ENCODE peak calls at places on chromosomes 16 and 17, in ten cellular contexts. One of them, this sample, is unnamed.

GRCh38 chr17:42541041-42541833 is 5.2 kb downstream of the NAGLU start:
- DNase-seq in testis: no peak
- DNase-seq in left ventricle myocardium inferior: no peak
- DNase-seq in substantia nigra: no peak
- DNase-seq in suprapubic skin: no peak
- DNase-seq in tibial nerve: no peak
- DNase-seq in CD4-positive, alpha-beta memory T cell: no peak
- DNase-seq in aorta: no peak
- DNase-seq in CD4-positive, alpha-beta T cell: no peak
- DNase-seq in lower lobe of right lung: no peak
- DNase-seq in this sample: no peak

GRCh38 chr17:58630883-58631522 is 60.8 kb downstream of the TEX14 start:
- DNase-seq in CD4-positive, alpha-beta memory T cell: no peak
- DNase-seq in lower lobe of right lung: peak
- DNase-seq in CD4-positive, alpha-beta T cell: no peak
- DNase-seq in tibial nerve: no peak
- DNase-seq in aorta: no peak
- DNase-seq in left ventricle myocardium inferior: no peak
- DNase-seq in suprapubic skin: no peak
- DNase-seq in testis: peak
- DNase-seq in substantia nigra: no peak
- DNase-seq in this sample: peak

GRCh38 chr17:66755101-66755943 is 79.6 kb upstream of the CACNG5 start:
- DNase-seq in CD4-positive, alpha-beta memory T cell: no peak
- DNase-seq in CD4-positive, alpha-beta T cell: no peak
- DNase-seq in testis: no peak
- DNase-seq in lower lobe of right lung: no peak
- DNase-seq in left ventricle myocardium inferior: no peak
- DNase-seq in suprapubic skin: no peak
- DNase-seq in substantia nigra: no peak
- DNase-seq in aorta: no peak
- DNase-seq in tibial nerve: no peak
- DNase-seq in this sample: no peak

GRCh38 chr17:37671813-37672544 is 28.7 kb upstream of the DDX52 start:
- DNase-seq in lower lobe of right lung: no peak
- DNase-seq in aorta: no peak
- DNase-seq in testis: no peak
- DNase-seq in substantia nigra: no peak
- DNase-seq in tibial nerve: no peak
- DNase-seq in CD4-positive, alpha-beta T cell: no peak
- DNase-seq in left ventricle myocardium inferior: no peak
- DNase-seq in suprapubic skin: no peak
- DNase-seq in CD4-positive, alpha-beta memory T cell: no peak
- DNase-seq in this sample: no peak

GRCh38 chr16:86196687-86197391 is 297.9 kb downstream of the IRF8 start:
- DNase-seq in CD4-positive, alpha-beta memory T cell: no peak
- DNase-seq in CD4-positive, alpha-beta T cell: no peak
- DNase-seq in suprapubic skin: peak
- DNase-seq in aorta: no peak
- DNase-seq in left ventricle myocardium inferior: no peak
- DNase-seq in tibial nerve: no peak
- DNase-seq in testis: no peak
- DNase-seq in substantia nigra: no peak
- DNase-seq in lower lobe of right lung: no peak
- DNase-seq in this sample: no peak

GRCh38 chr17:933168-934083 is 46.1 kb downstream of the NXN start:
- DNase-seq in CD4-positive, alpha-beta T cell: no peak
- DNase-seq in aorta: no peak
- DNase-seq in substantia nigra: no peak
- DNase-seq in left ventricle myocardium inferior: no peak
- DNase-seq in testis: peak
- DNase-seq in CD4-positive, alpha-beta memory T cell: no peak
- DNase-seq in suprapubic skin: no peak
- DNase-seq in lower lobe of right lung: peak
- DNase-seq in tibial nerve: no peak
- DNase-seq in this sample: peak

GRCh38 chr16:71672125-71672524 is 46.1 kb downstream of the MARVELD3 start:
- DNase-seq in testis: no peak
- DNase-seq in tibial nerve: no peak
- DNase-seq in left ventricle myocardium inferior: no peak
- DNase-seq in CD4-positive, alpha-beta T cell: no peak
- DNase-seq in suprapubic skin: no peak
- DNase-seq in CD4-positive, alpha-beta memory T cell: no peak
- DNase-seq in substantia nigra: no peak
- DNase-seq in lower lobe of right lung: no peak
- DNase-seq in aorta: no peak
- DNase-seq in this sample: no peak

GRCh38 chr16:66551362-66551761 is 1.0 kb upstream of the CKLF start:
- DNase-seq in substantia nigra: no peak
- DNase-seq in tibial nerve: no peak
- DNase-seq in CD4-positive, alpha-beta memory T cell: peak
- DNase-seq in testis: no peak
- DNase-seq in aorta: no peak
- DNase-seq in CD4-positive, alpha-beta T cell: peak
- DNase-seq in suprapubic skin: no peak
- DNase-seq in left ventricle myocardium inferior: no peak
- DNase-seq in lower lobe of right lung: peak
- DNase-seq in this sample: no peak

GRCh38 chr17:58279016-58279671 is 1.6 kb downstream of the MPO start:
- DNase-seq in CD4-positive, alpha-beta memory T cell: no peak
- DNase-seq in suprapubic skin: no peak
- DNase-seq in tibial nerve: no peak
- DNase-seq in left ventricle myocardium inferior: peak
- DNase-seq in aorta: peak
- DNase-seq in testis: peak
- DNase-seq in substantia nigra: no peak
- DNase-seq in CD4-positive, alpha-beta T cell: no peak
- DNase-seq in lower lobe of right lung: peak
- DNase-seq in this sample: no peak

GRCh38 chr16:12951392-12951791 is 50.0 kb downstream of the SHISA9 start:
- DNase-seq in tibial nerve: no peak
- DNase-seq in suprapubic skin: no peak
- DNase-seq in CD4-positive, alpha-beta T cell: no peak
- DNase-seq in CD4-positive, alpha-beta memory T cell: no peak
- DNase-seq in left ventricle myocardium inferior: no peak
- DNase-seq in substantia nigra: no peak
- DNase-seq in aorta: no peak
- DNase-seq in lower lobe of right lung: no peak
- DNase-seq in testis: no peak
- DNase-seq in this sample: no peak

GRCh38 chr16:27245276-27246231 is 23.0 kb downstream of the NSMCE1 start:
- DNase-seq in suprapubic skin: no peak
- DNase-seq in CD4-positive, alpha-beta memory T cell: no peak
- DNase-seq in aorta: peak
- DNase-seq in tibial nerve: no peak
- DNase-seq in left ventricle myocardium inferior: no peak
- DNase-seq in testis: peak
- DNase-seq in CD4-positive, alpha-beta T cell: no peak
- DNase-seq in lower lobe of right lung: peak
- DNase-seq in substantia nigra: no peak
- DNase-seq in this sample: no peak

GRCh38 chr17:45889579-45889978 is 4.8 kb upstream of the MAPT start:
- DNase-seq in suprapubic skin: no peak
- DNase-seq in substantia nigra: no peak
- DNase-seq in CD4-positive, alpha-beta T cell: no peak
- DNase-seq in testis: no peak
- DNase-seq in aorta: no peak
- DNase-seq in lower lobe of right lung: no peak
- DNase-seq in CD4-positive, alpha-beta memory T cell: no peak
- DNase-seq in tibial nerve: no peak
- DNase-seq in left ventricle myocardium inferior: no peak
- DNase-seq in this sample: no peak

GRCh38 chr17:73172252-73172651 is 7.4 kb downstream of the SSTR2 start:
- DNase-seq in substantia nigra: no peak
- DNase-seq in suprapubic skin: no peak
- DNase-seq in aorta: no peak
- DNase-seq in left ventricle myocardium inferior: no peak
- DNase-seq in tibial nerve: no peak
- DNase-seq in CD4-positive, alpha-beta T cell: no peak
- DNase-seq in lower lobe of right lung: no peak
- DNase-seq in testis: no peak
- DNase-seq in CD4-positive, alpha-beta memory T cell: no peak
- DNase-seq in this sample: no peak

GRCh38 chr16:85187886-85188285 is 75.6 kb upstream of the CIBAR2 start:
- DNase-seq in lower lobe of right lung: no peak
- DNase-seq in testis: no peak
- DNase-seq in aorta: no peak
- DNase-seq in left ventricle myocardium inferior: no peak
- DNase-seq in CD4-positive, alpha-beta T cell: no peak
- DNase-seq in substantia nigra: no peak
- DNase-seq in suprapubic skin: no peak
- DNase-seq in tibial nerve: no peak
- DNase-seq in CD4-positive, alpha-beta memory T cell: no peak
- DNase-seq in this sample: no peak
- H3K27ac ChIP-seq in lower lobe of right lung: no peak
- H3K27ac ChIP-seq in testis: no peak
- H3K27ac ChIP-seq in aorta: no peak
- H3K27ac ChIP-seq in left ventricle myocardium inferior: peak
- H3K27ac ChIP-seq in CD4-positive, alpha-beta T cell: no peak
- H3K27ac ChIP-seq in substantia nigra: no peak
- H3K27ac ChIP-seq in suprapubic skin: no peak
- H3K27ac ChIP-seq in tibial nerve: no peak
- H3K27ac ChIP-seq in CD4-positive, alpha-beta memory T cell: no peak
- H3K27ac ChIP-seq in this sample: no peak

GRCh38 chr16:75763250-75763649 is 37.0 kb upstream of the CPHXL start:
- DNase-seq in aorta: no peak
- DNase-seq in lower lobe of right lung: no peak
- DNase-seq in left ventricle myocardium inferior: no peak
- DNase-seq in substantia nigra: no peak
- DNase-seq in CD4-positive, alpha-beta T cell: no peak
- DNase-seq in tibial nerve: no peak
- DNase-seq in testis: no peak
- DNase-seq in CD4-positive, alpha-beta memory T cell: no peak
- DNase-seq in suprapubic skin: no peak
- DNase-seq in this sample: no peak
- H3K27ac ChIP-seq in aorta: no peak
- H3K27ac ChIP-seq in lower lobe of right lung: no peak
- H3K27ac ChIP-seq in left ventricle myocardium inferior: no peak
- H3K27ac ChIP-seq in substantia nigra: no peak
- H3K27ac ChIP-seq in CD4-positive, alpha-beta T cell: no peak
- H3K27ac ChIP-seq in tibial nerve: no peak
- H3K27ac ChIP-seq in testis: no peak
- H3K27ac ChIP-seq in CD4-positive, alpha-beta memory T cell: no peak
- H3K27ac ChIP-seq in suprapubic skin: no peak
- H3K27ac ChIP-seq in this sample: no peak

DNA sequence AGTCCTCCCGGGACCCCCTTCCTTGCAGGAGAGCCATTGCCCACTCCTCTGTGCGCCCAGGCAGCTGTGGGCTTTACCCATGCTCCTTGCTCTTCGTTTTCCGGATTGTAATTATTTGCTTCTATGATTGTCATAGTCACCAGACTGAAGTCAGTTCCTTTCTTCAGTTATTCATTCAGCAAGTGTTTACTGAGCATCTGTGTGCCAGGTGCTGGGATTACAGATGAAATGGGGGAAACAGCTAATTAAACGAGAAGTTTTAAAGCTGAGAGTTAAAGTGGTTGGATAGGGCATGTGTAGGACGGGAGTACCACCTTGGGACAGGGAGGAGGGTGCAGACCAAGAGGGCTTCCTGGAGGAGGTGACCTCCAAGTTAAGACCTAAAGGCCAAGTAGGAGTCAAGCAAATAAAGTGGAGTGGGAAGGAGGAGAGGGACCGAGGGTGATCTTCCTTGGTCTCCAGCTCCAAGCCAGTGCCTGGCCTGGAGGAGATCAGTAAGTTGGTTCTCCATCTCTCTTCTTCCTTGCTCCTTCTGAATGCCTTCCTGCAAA is 126.6 kb downstream of the OR1D5 start:
- DNase-seq in tibial nerve: no peak
- DNase-seq in testis: no peak
- DNase-seq in substantia nigra: no peak
- DNase-seq in lower lobe of right lung: no peak
- DNase-seq in CD4-positive, alpha-beta memory T cell: no peak
- DNase-seq in left ventricle myocardium inferior: no peak
- DNase-seq in aorta: no peak
- DNase-seq in CD4-positive, alpha-beta T cell: no peak
- DNase-seq in suprapubic skin: no peak
- DNase-seq in this sample: no peak
- H3K27ac ChIP-seq in tibial nerve: no peak
- H3K27ac ChIP-seq in testis: no peak
- H3K27ac ChIP-seq in substantia nigra: no peak
- H3K27ac ChIP-seq in lower lobe of right lung: no peak
- H3K27ac ChIP-seq in CD4-positive, alpha-beta memory T cell: no peak
- H3K27ac ChIP-seq in left ventricle myocardium inferior: no peak
- H3K27ac ChIP-seq in aorta: no peak
- H3K27ac ChIP-seq in CD4-positive, alpha-beta T cell: no peak
- H3K27ac ChIP-seq in suprapubic skin: no peak
- H3K27ac ChIP-seq in this sample: no peak

GRCh38 chr17:29661220-29661619 is 38.5 kb upstream of the CORO6 start:
- DNase-seq in left ventricle myocardium inferior: no peak
- DNase-seq in CD4-positive, alpha-beta T cell: no peak
- DNase-seq in CD4-positive, alpha-beta memory T cell: no peak
- DNase-seq in substantia nigra: no peak
- DNase-seq in lower lobe of right lung: no peak
- DNase-seq in aorta: no peak
- DNase-seq in tibial nerve: no peak
- DNase-seq in testis: no peak
- DNase-seq in suprapubic skin: no peak
- DNase-seq in this sample: no peak

GRCh38 chr17:29664743-29665479 is 42.2 kb upstream of the CORO6 start:
- DNase-seq in tibial nerve: no peak
- DNase-seq in substantia nigra: no peak
- DNase-seq in left ventricle myocardium inferior: no peak
- DNase-seq in CD4-positive, alpha-beta T cell: no peak
- DNase-seq in aorta: no peak
- DNase-seq in testis: no peak
- DNase-seq in CD4-positive, alpha-beta memory T cell: no peak
- DNase-seq in suprapubic skin: no peak
- DNase-seq in lower lobe of right lung: no peak
- DNase-seq in this sample: no peak

GRCh38 chr17:29667969-29668368 is 45.3 kb upstream of the CORO6 start:
- DNase-seq in aorta: no peak
- DNase-seq in lower lobe of right lung: no peak
- DNase-seq in left ventricle myocardium inferior: no peak
- DNase-seq in CD4-positive, alpha-beta T cell: no peak
- DNase-seq in testis: no peak
- DNase-seq in suprapubic skin: no peak
- DNase-seq in substantia nigra: no peak
- DNase-seq in tibial nerve: no peak
- DNase-seq in CD4-positive, alpha-beta memory T cell: no peak
- DNase-seq in this sample: no peak

GRCh38 chr17:29663155-29663554 is 40.4 kb upstream of the CORO6 start:
- DNase-seq in suprapubic skin: no peak
- DNase-seq in lower lobe of right lung: no peak
- DNase-seq in CD4-positive, alpha-beta memory T cell: no peak
- DNase-seq in CD4-positive, alpha-beta T cell: no peak
- DNase-seq in testis: no peak
- DNase-seq in left ventricle myocardium inferior: no peak
- DNase-seq in tibial nerve: no peak
- DNase-seq in substantia nigra: no peak
- DNase-seq in aorta: no peak
- DNase-seq in this sample: no peak

DNA sequence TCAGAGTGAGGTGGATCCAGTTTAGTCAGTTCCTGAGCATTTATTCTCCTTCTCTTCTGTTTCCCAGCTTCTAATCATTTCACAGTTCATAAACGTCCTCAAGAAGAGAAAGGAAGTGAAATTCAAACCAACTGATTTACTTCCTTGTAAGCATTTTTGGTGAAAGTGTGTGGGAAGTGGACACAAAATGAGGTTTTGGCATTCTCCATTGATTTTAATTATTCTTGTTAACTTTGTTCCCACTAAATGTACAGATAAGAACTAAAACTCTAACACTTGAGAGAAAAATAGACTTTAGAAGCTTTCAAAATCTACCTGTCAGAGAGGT is 42.7 kb upstream of the CORO6 start:
- DNase-seq in left ventricle myocardium inferior: no peak
- DNase-seq in lower lobe of right lung: no peak
- DNase-seq in CD4-positive, alpha-beta memory T cell: no peak
- DNase-seq in aorta: no peak
- DNase-seq in substantia nigra: no peak
- DNase-seq in testis: no peak
- DNase-seq in suprapubic skin: no peak
- DNase-seq in tibial nerve: no peak
- DNase-seq in CD4-positive, alpha-beta T cell: no peak
- DNase-seq in this sample: no peak
- H3K27ac ChIP-seq in left ventricle myocardium inferior: peak
- H3K27ac ChIP-seq in lower lobe of right lung: no peak
- H3K27ac ChIP-seq in CD4-positive, alpha-beta memory T cell: no peak
- H3K27ac ChIP-seq in aorta: no peak
- H3K27ac ChIP-seq in substantia nigra: no peak
- H3K27ac ChIP-seq in testis: no peak
- H3K27ac ChIP-seq in suprapubic skin: peak
- H3K27ac ChIP-seq in tibial nerve: peak
- H3K27ac ChIP-seq in CD4-positive, alpha-beta T cell: no peak
- H3K27ac ChIP-seq in this sample: no peak